ENCODE peak calls at places on chromosomes 13 and 19, in four cellular contexts. R is thoracic aorta, U is fibroblast of the aortic adventitia, W is bronchial epithelial cell. T is an unnamed sample.

GRCh38 chr19:28705008-28705407 is 507.9 kb downstream of the UQCRFS1 start:
- DNase-seq in U (peak), R (no peak), W (peak), T (peak)

GRCh38 chr13:39767791-39768564 is 112.5 kb downstream of the COG6 start:
- DNase-seq in W (no peak), U (no peak), R (no peak), T (no peak)

GRCh38 chr19:14577885-14578427 is 4.9 kb upstream of the CLEC17A start:
- DNase-seq in R (no peak), W (no peak), U (no peak), T (no peak)

GRCh38 chr13:26561636-26562537 is 4.4 kb downstream of the WASF3 start:
- DNase-seq in R (no peak), U (peak), W (peak), T (peak)

GRCh38 chr19:47074621-47075020 is 26.2 kb upstream of the TMEM160 start:
- DNase-seq in U (no peak), R (no peak), W (no peak), T (no peak)

GRCh38 chr19:28878862-28879566 is 333.9 kb downstream of the UQCRFS1 start:
- DNase-seq in R (peak), U (peak), W (peak), T (no peak)

GRCh38 chr19:16645140-16645539 is 14.8 kb downstream of the SMIM7 start:
- DNase-seq in R (no peak), U (no peak), W (no peak), T (no peak)

GRCh38 chr19:38917921-38918491 is 6.0 kb upstream of the CCER2 start:
- DNase-seq in U (no peak), W (no peak), R (no peak), T (no peak)

GRCh38 chr19:50467566-50467965 is 8.7 kb upstream of the EMC10 start:
- DNase-seq in R (no peak), U (no peak), W (no peak), T (no peak)

GRCh38 chr13:43425234-43425633 is 361.5 kb downstream of the ENOX1 start:
- DNase-seq in R (no peak), W (no peak), U (no peak), T (no peak)

GRCh38 chr19:38561658-38562057 is 56.1 kb downstream of the MAP4K1 start:
- DNase-seq in W (no peak), R (no peak), U (no peak), T (no peak)

GRCh38 chr13:33004454-33004853 is 11.8 kb upstream of the KL start:
- DNase-seq in U (peak), R (no peak), W (no peak), T (no peak)

GRCh38 chr13:75151081-75151643 is 330.8 kb downstream of the TBC1D4 start:
- DNase-seq in W (no peak), U (peak), R (no peak), T (no peak)

GRCh38 chr13:106619688-106620555 is 52.0 kb upstream of the ARGLU1 start:
- DNase-seq in W (peak), R (no peak), U (peak), T (peak)

GRCh38 chr13:59658736-59659330 is 504.9 kb downstream of the DIAPH3 start:
- DNase-seq in U (no peak), R (no peak), W (no peak), T (no peak)

GRCh38 chr13:98939552-98940306 is 38.1 kb downstream of the DOCK9 start:
- DNase-seq in R (no peak), W (no peak), U (peak), T (no peak)

GRCh38 chr19:18736415-18737336 is 53.2 kb downstream of the CRTC1 start:
- DNase-seq in U (no peak), W (no peak), R (no peak), T (no peak)

GRCh38 chr13:109654341-109655205 is 131.8 kb downstream of the IRS2 start:
- DNase-seq in W (no peak), R (no peak), U (no peak), T (no peak)

GRCh38 chr13:99421271-99421670 is 80.0 kb upstream of the TM9SF2 start:
- DNase-seq in U (no peak), R (no peak), W (no peak), T (no peak)

GRCh38 chr13:111368091-111368490 is 47.6 kb downstream of the TEX29 start:
- DNase-seq in R (no peak), U (no peak), W (no peak), T (no peak)

GRCh38 chr13:50390503-50391248 is 375.4 kb downstream of the KCNRG start:
- DNase-seq in U (no peak), R (no peak), W (no peak), T (no peak)

GRCh38 chr13:78780708-78781107 is 121.8 kb upstream of the OBI1 start:
- DNase-seq in W (no peak), R (no peak), U (no peak), T (no peak)
- H3K4me3 ChIP-seq in W (no peak), R (no peak), U (no peak), T (no peak)

GRCh38 chr13:29448124-29448685 is 147.3 kb downstream of the SLC7A1 start:
- DNase-seq in R (no peak), U (no peak), W (no peak), T (no peak)
- TF ChIP-seq CTCF in R (no peak), U (no peak), W (no peak), T (no peak)

DNA sequence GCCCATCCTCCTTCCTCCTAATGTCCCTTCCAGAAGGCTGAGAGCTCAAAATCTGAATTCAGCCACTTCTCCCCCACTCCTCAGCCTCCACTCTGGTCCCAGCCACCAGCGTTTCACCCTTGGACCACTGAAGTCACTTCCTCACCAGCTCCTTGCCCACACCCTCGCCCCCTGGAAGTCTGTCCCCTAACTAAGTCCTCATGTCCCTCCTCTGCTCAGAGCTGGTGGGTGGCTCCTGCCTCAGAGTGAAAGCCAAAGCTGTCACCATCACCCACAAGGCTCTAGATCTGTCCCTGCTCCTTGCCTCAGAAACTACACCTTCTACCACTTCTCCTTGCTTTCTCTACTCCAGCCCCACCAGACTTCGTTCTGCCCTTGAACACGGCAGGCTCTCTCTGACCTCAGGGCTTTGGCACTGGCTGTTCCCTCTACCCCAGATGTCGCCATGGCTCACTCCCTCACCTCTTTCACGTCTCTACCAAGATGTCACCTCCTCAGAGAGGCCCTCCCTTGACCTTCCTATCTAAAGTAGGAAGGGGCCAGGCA is 1.7 kb downstream of the ERCC1 start:
- DNase-seq in R (no peak), U (no peak), W (no peak), T (no peak)
- H3K4me3 ChIP-seq in R (no peak), U (no peak), W (no peak), T (peak)

GRCh38 chr13:34939771-34940170 is 2.3 kb upstream of the NBEA start:
- DNase-seq in R (no peak), U (no peak), W (no peak), T (no peak)
- TF ChIP-seq CTCF in R (no peak), U (no peak), W (no peak), T (no peak)

GRCh38 chr19:54096642-54097106 is 3.9 kb downstream of the OSCAR start:
- DNase-seq in U (peak), R (no peak), W (peak), T (no peak)

GRCh38 chr19:54094601-54095000 is 6.0 kb downstream of the OSCAR start:
- DNase-seq in U (no peak), W (no peak), R (no peak), T (no peak)

GRCh38 chr19:54100560-54100959 is at the start of gene OSCAR:
- DNase-seq in W (no peak), U (peak), R (no peak), T (no peak)

DNA sequence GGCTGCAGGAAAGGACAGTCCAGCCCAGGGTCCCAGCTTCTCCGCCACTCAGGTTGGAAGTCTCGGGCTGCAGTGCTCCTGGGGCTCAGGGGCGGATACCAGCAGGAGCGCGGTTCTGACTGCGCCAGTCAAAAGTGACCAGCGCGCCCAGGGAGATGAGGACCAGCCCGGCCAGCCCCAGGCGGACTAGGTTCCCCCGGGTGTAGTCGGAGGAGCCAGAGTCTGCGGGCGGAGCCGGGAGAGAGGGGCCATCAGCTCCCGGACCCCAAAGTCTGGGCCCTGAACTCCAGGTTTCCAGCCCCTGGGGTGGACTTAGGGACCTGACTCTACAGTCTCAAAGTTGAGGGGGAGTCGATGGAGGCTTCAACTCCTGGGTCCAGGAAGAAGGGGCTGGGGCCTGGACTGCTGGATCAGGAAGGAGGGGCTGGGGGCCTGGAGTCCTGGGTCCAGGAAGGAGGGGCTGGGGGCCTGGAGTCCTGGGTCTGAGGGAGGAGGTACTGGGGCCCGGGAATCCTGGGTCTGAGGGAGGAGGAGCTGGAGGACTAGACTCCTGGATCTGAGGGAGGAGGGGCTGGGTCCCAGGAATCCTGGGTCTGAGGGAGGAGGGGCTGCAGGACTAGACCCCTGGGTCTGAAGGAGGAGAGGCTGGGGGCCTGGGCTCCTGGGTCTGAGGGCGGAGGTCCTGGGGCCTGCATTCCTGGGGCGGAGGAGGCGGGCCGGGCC is 5.3 kb downstream of the OSCAR start:
- DNase-seq in R (no peak), W (no peak), U (no peak), T (no peak)
- H3K4me3 ChIP-seq in R (peak), W (peak), U (peak), T (peak)

DNA sequence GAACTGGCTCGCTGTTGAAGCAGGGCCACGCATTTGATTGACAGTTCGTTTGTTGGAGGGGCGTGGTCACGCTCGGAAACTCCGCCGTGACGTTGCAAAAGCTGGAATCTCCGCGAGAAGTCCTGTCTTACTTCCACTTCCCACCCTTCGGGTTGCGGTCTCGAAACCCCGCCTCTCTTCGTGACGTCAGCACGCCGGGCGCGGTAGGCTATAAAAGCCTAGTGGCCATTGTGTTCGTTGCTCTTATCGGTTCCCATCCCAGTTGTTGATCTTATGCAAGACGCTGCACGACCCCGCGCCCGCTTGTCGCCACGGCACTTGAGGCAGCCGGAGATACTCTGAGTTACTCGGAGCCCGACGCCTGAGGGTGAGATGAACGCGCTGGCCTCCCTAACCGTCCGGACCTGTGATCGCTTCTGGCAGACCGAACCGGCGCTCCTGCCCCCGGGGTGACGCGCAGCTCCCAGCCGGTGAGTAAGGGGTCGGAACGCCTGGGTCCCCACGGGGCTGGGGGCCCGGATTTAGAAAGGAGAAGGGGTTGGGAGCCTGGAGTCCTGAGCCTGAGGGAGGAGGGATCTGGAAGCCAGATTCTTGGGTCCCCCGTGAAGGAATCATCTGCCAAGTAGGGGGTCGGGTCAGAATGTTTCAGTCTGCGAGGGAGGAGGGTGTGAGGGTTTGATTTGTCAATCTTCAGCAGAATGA is at the start of gene PPP1R15A:
- DNase-seq in W (peak), R (peak), U (peak), T (peak)
- TF ChIP-seq CTCF in W (no peak), R (peak), U (no peak), T (no peak)

T was measured in AG04449.